ENCODE peak calls at places on chromosomes 2 and 18, in ten cellular contexts. One of them, this sample, is unnamed.
A peak's percentile ranks its signal among the peaks of the same experiment; 100 is the strongest.

GRCh38 chr18:78979058-78979680 is 449 bp upstream of the SALL3 start:
- DNase-seq in HFFc6: no peak
- DNase-seq in H54: no peak
- DNase-seq in activated naive CD8-positive, alpha-beta T cell treated with anti-CD3 and anti-CD28 coated beads for 36 hours: no peak
- DNase-seq in pancreas: no peak
- DNase-seq in Kasumi-1: no peak
- DNase-seq in caudate nucleus: no peak
- DNase-seq in NCI-H2081: no peak
- DNase-seq in NCI-H1105: no peak
- DNase-seq in adrenal gland: no peak
- DNase-seq in this sample: no peak

GRCh38 chr18:36153203-36153602 is 23.5 kb downstream of the ELP2 start:
- DNase-seq in adrenal gland: no peak
- DNase-seq in activated naive CD8-positive, alpha-beta T cell treated with anti-CD3 and anti-CD28 coated beads for 36 hours: no peak
- DNase-seq in caudate nucleus: no peak
- DNase-seq in NCI-H1105: no peak
- DNase-seq in NCI-H2081: no peak
- DNase-seq in pancreas: no peak
- DNase-seq in HFFc6: peak; percentile 86
- DNase-seq in H54: no peak
- DNase-seq in Kasumi-1: no peak
- DNase-seq in this sample: no peak

GRCh38 chr2:197281421-197281820 is 29.2 kb downstream of the ANKRD44 start:
- DNase-seq in caudate nucleus: no peak
- DNase-seq in HFFc6: no peak
- DNase-seq in NCI-H1105: no peak
- DNase-seq in pancreas: no peak
- DNase-seq in adrenal gland: no peak
- DNase-seq in NCI-H2081: no peak
- DNase-seq in activated naive CD8-positive, alpha-beta T cell treated with anti-CD3 and anti-CD28 coated beads for 36 hours: no peak
- DNase-seq in Kasumi-1: peak; percentile 47
- DNase-seq in H54: no peak
- DNase-seq in this sample: no peak

GRCh38 chr2:161972232-161972631 is 101.8 kb downstream of the DPP4 start:
- DNase-seq in H54: no peak
- DNase-seq in NCI-H2081: no peak
- DNase-seq in Kasumi-1: no peak
- DNase-seq in caudate nucleus: no peak
- DNase-seq in adrenal gland: no peak
- DNase-seq in HFFc6: no peak
- DNase-seq in activated naive CD8-positive, alpha-beta T cell treated with anti-CD3 and anti-CD28 coated beads for 36 hours: no peak
- DNase-seq in pancreas: no peak
- DNase-seq in NCI-H1105: no peak
- DNase-seq in this sample: no peak

GRCh38 chr18:63970803-63971191 is 916 bp downstream of the SERPINB8 start:
- DNase-seq in NCI-H2081: no peak
- DNase-seq in NCI-H1105: no peak
- DNase-seq in HFFc6: peak; percentile 36
- DNase-seq in caudate nucleus: no peak
- DNase-seq in activated naive CD8-positive, alpha-beta T cell treated with anti-CD3 and anti-CD28 coated beads for 36 hours: no peak
- DNase-seq in Kasumi-1: no peak
- DNase-seq in pancreas: no peak
- DNase-seq in H54: no peak
- DNase-seq in adrenal gland: peak; percentile 47
- DNase-seq in this sample: peak; percentile 94

GRCh38 chr2:230947908-230948365 is 22.9 kb upstream of the GPR55 start:
- DNase-seq in activated naive CD8-positive, alpha-beta T cell treated with anti-CD3 and anti-CD28 coated beads for 36 hours: no peak
- DNase-seq in HFFc6: no peak
- DNase-seq in NCI-H1105: no peak
- DNase-seq in caudate nucleus: no peak
- DNase-seq in Kasumi-1: peak; percentile 36
- DNase-seq in H54: no peak
- DNase-seq in adrenal gland: no peak
- DNase-seq in NCI-H2081: no peak
- DNase-seq in pancreas: no peak
- DNase-seq in this sample: no peak

GRCh38 chr18:55573386-55573785 is 14.6 kb downstream of the TCF4 start:
- DNase-seq in H54: no peak
- DNase-seq in NCI-H2081: no peak
- DNase-seq in caudate nucleus: no peak
- DNase-seq in HFFc6: no peak
- DNase-seq in adrenal gland: no peak
- DNase-seq in pancreas: no peak
- DNase-seq in activated naive CD8-positive, alpha-beta T cell treated with anti-CD3 and anti-CD28 coated beads for 36 hours: no peak
- DNase-seq in Kasumi-1: no peak
- DNase-seq in NCI-H1105: no peak
- DNase-seq in this sample: no peak

GRCh38 chr2:46364797-46365457 is 67.7 kb downstream of the EPAS1 start:
- DNase-seq in NCI-H2081: peak; percentile 50
- DNase-seq in NCI-H1105: peak; percentile 10
- DNase-seq in caudate nucleus: no peak
- DNase-seq in adrenal gland: peak; percentile 58
- DNase-seq in activated naive CD8-positive, alpha-beta T cell treated with anti-CD3 and anti-CD28 coated beads for 36 hours: no peak
- DNase-seq in H54: peak; percentile 30
- DNase-seq in pancreas: no peak
- DNase-seq in Kasumi-1: peak; percentile 80
- DNase-seq in HFFc6: peak; percentile 46
- DNase-seq in this sample: peak; percentile 78

GRCh38 chr2:54635554-54636152 is 87.8 kb upstream of the EML6 start:
- DNase-seq in pancreas: no peak
- DNase-seq in activated naive CD8-positive, alpha-beta T cell treated with anti-CD3 and anti-CD28 coated beads for 36 hours: no peak
- DNase-seq in NCI-H2081: no peak
- DNase-seq in caudate nucleus: no peak
- DNase-seq in Kasumi-1: no peak
- DNase-seq in NCI-H1105: no peak
- DNase-seq in H54: no peak
- DNase-seq in adrenal gland: no peak
- DNase-seq in HFFc6: no peak
- DNase-seq in this sample: no peak